ENCODE peak calls at places on chromosomes 6 and 20, in six cellular contexts. One of them, this sample, is unnamed. For H3K4me1, the result is how much of the 10 kb centered on the place peaks cover.

GRCh38 chr6:142680308-142680707 is 264.7 kb downstream of the HIVEP2 start:
- DNase-seq in adrenal gland: no peak
- DNase-seq in CD8-positive, alpha-beta T cell: no peak
- DNase-seq in psoas muscle: peak
- DNase-seq in sigmoid colon: no peak
- DNase-seq in heart left ventricle: no peak
- DNase-seq in this sample: no peak

GRCh38 chr6:32087574-32088486 is 21.3 kb downstream of the TNXB start:
- DNase-seq in adrenal gland: peak
- DNase-seq in CD8-positive, alpha-beta T cell: peak
- DNase-seq in psoas muscle: peak
- DNase-seq in sigmoid colon: peak
- DNase-seq in heart left ventricle: peak
- DNase-seq in this sample: peak

GRCh38 chr20:57222631-57222950 is 43.9 kb downstream of the BMP7 start:
- DNase-seq in adrenal gland: no peak
- DNase-seq in CD8-positive, alpha-beta T cell: no peak
- DNase-seq in psoas muscle: no peak
- DNase-seq in sigmoid colon: no peak
- DNase-seq in heart left ventricle: no peak
- DNase-seq in this sample: no peak

GRCh38 chr6:101626264-101626663 is 232.8 kb downstream of the GRIK2 start:
- DNase-seq in adrenal gland: peak
- DNase-seq in CD8-positive, alpha-beta T cell: no peak
- DNase-seq in psoas muscle: no peak
- DNase-seq in sigmoid colon: no peak
- DNase-seq in heart left ventricle: no peak
- DNase-seq in this sample: no peak

GRCh38 chr20:50049442-50050026 is 63.4 kb downstream of the UBE2V1 start:
- DNase-seq in adrenal gland: no peak
- DNase-seq in CD8-positive, alpha-beta T cell: no peak
- DNase-seq in psoas muscle: no peak
- DNase-seq in sigmoid colon: no peak
- DNase-seq in heart left ventricle: no peak
- DNase-seq in this sample: no peak

GRCh38 chr20:44309763-44310663 is 989 bp downstream of the FITM2 start:
- DNase-seq in adrenal gland: peak
- DNase-seq in CD8-positive, alpha-beta T cell: no peak
- DNase-seq in psoas muscle: peak
- DNase-seq in sigmoid colon: no peak
- DNase-seq in heart left ventricle: peak
- DNase-seq in this sample: peak

GRCh38 chr6:125076482-125076742 is 77.2 kb upstream of the TPD52L1 start:
- DNase-seq in adrenal gland: no peak
- DNase-seq in CD8-positive, alpha-beta T cell: no peak
- DNase-seq in psoas muscle: no peak
- DNase-seq in sigmoid colon: no peak
- DNase-seq in heart left ventricle: no peak
- DNase-seq in this sample: no peak

GRCh38 chr6:32819729-32820128 is 2.9 kb upstream of the HLA-DOB start:
- DNase-seq in adrenal gland: no peak
- DNase-seq in CD8-positive, alpha-beta T cell: no peak
- DNase-seq in psoas muscle: no peak
- DNase-seq in sigmoid colon: no peak
- DNase-seq in heart left ventricle: no peak
- DNase-seq in this sample: no peak

GRCh38 chr6:21523652-21524051 is 69.9 kb upstream of the SOX4 start:
- DNase-seq in adrenal gland: no peak
- DNase-seq in CD8-positive, alpha-beta T cell: no peak
- DNase-seq in psoas muscle: no peak
- DNase-seq in sigmoid colon: no peak
- DNase-seq in heart left ventricle: no peak
- DNase-seq in this sample: no peak

GRCh38 chr6:134195164-134195906 is 122.6 kb downstream of the SGK1 start:
- DNase-seq in adrenal gland: no peak
- DNase-seq in CD8-positive, alpha-beta T cell: no peak
- DNase-seq in psoas muscle: no peak
- DNase-seq in sigmoid colon: no peak
- DNase-seq in heart left ventricle: no peak
- DNase-seq in this sample: no peak

GRCh38 chr6:155091756-155092155 is 96.6 kb downstream of the TIAM2 start:
- DNase-seq in adrenal gland: no peak
- DNase-seq in CD8-positive, alpha-beta T cell: no peak
- DNase-seq in psoas muscle: no peak
- DNase-seq in sigmoid colon: no peak
- DNase-seq in heart left ventricle: no peak
- DNase-seq in this sample: no peak

GRCh38 chr6:163780993-163781392 is 366.5 kb downstream of the QKI start:
- DNase-seq in adrenal gland: no peak
- DNase-seq in CD8-positive, alpha-beta T cell: no peak
- DNase-seq in psoas muscle: peak
- DNase-seq in sigmoid colon: peak
- DNase-seq in heart left ventricle: peak
- DNase-seq in this sample: peak

GRCh38 chr20:23441850-23442313 is 2.4 kb downstream of the CSTL1 start:
- DNase-seq in adrenal gland: peak
- DNase-seq in CD8-positive, alpha-beta T cell: peak
- DNase-seq in psoas muscle: peak
- DNase-seq in sigmoid colon: peak
- DNase-seq in heart left ventricle: peak
- DNase-seq in this sample: peak

GRCh38 chr6:15791401-15792137 is 128.7 kb upstream of the DTNBP1 start:
- DNase-seq in adrenal gland: no peak
- DNase-seq in CD8-positive, alpha-beta T cell: no peak
- DNase-seq in psoas muscle: peak
- DNase-seq in sigmoid colon: no peak
- DNase-seq in heart left ventricle: no peak
- DNase-seq in this sample: no peak

GRCh38 chr6:18141805-18142590 is 12.9 kb downstream of the TPMT start:
- DNase-seq in adrenal gland: no peak
- DNase-seq in CD8-positive, alpha-beta T cell: no peak
- DNase-seq in psoas muscle: no peak
- DNase-seq in sigmoid colon: no peak
- DNase-seq in heart left ventricle: no peak
- DNase-seq in this sample: no peak

GRCh38 chr6:119308048-119308570 is 41.5 kb downstream of the MAN1A1 start:
- DNase-seq in adrenal gland: no peak
- DNase-seq in CD8-positive, alpha-beta T cell: no peak
- DNase-seq in psoas muscle: no peak
- DNase-seq in sigmoid colon: no peak
- DNase-seq in heart left ventricle: no peak
- DNase-seq in this sample: no peak

GRCh38 chr20:57672164-57672563 is 37.7 kb downstream of the PMEPA1 start:
- DNase-seq in adrenal gland: peak
- DNase-seq in CD8-positive, alpha-beta T cell: no peak
- DNase-seq in psoas muscle: peak
- DNase-seq in sigmoid colon: peak
- DNase-seq in heart left ventricle: peak
- DNase-seq in this sample: no peak

GRCh38 chr20:48923149-48923718 is 1.7 kb downstream of the ARFGEF2 start:
- DNase-seq in adrenal gland: no peak
- DNase-seq in CD8-positive, alpha-beta T cell: no peak
- DNase-seq in psoas muscle: no peak
- DNase-seq in sigmoid colon: no peak
- DNase-seq in heart left ventricle: no peak
- DNase-seq in this sample: no peak

GRCh38 chr20:48921168-48921882 is at the start of gene ARFGEF2:
- DNase-seq in adrenal gland: peak
- DNase-seq in CD8-positive, alpha-beta T cell: peak
- DNase-seq in psoas muscle: peak
- DNase-seq in sigmoid colon: peak
- DNase-seq in heart left ventricle: peak
- DNase-seq in this sample: peak

GRCh38 chr20:48919882-48920526 is 1.5 kb upstream of the ARFGEF2 start:
- DNase-seq in adrenal gland: peak
- DNase-seq in CD8-positive, alpha-beta T cell: no peak
- DNase-seq in psoas muscle: no peak
- DNase-seq in sigmoid colon: no peak
- DNase-seq in heart left ventricle: no peak
- DNase-seq in this sample: no peak

GRCh38 chr20:48920527-48921167 is 864 bp upstream of the ARFGEF2 start:
- DNase-seq in adrenal gland: peak
- DNase-seq in CD8-positive, alpha-beta T cell: no peak
- DNase-seq in psoas muscle: no peak
- DNase-seq in sigmoid colon: no peak
- DNase-seq in heart left ventricle: no peak
- DNase-seq in this sample: no peak

GRCh38 chr20:48921883-48922867 is 664 bp downstream of the ARFGEF2 start:
- DNase-seq in adrenal gland: peak
- DNase-seq in CD8-positive, alpha-beta T cell: no peak
- DNase-seq in psoas muscle: peak
- DNase-seq in sigmoid colon: no peak
- DNase-seq in heart left ventricle: peak
- DNase-seq in this sample: peak
- H3K4me1 ChIP-seq in adrenal gland: under half
- H3K4me1 ChIP-seq in CD8-positive, alpha-beta T cell: under half
- H3K4me1 ChIP-seq in psoas muscle: under half
- H3K4me1 ChIP-seq in sigmoid colon: under half
- H3K4me1 ChIP-seq in heart left ventricle: under half
- H3K4me1 ChIP-seq in this sample: under half

DNA sequence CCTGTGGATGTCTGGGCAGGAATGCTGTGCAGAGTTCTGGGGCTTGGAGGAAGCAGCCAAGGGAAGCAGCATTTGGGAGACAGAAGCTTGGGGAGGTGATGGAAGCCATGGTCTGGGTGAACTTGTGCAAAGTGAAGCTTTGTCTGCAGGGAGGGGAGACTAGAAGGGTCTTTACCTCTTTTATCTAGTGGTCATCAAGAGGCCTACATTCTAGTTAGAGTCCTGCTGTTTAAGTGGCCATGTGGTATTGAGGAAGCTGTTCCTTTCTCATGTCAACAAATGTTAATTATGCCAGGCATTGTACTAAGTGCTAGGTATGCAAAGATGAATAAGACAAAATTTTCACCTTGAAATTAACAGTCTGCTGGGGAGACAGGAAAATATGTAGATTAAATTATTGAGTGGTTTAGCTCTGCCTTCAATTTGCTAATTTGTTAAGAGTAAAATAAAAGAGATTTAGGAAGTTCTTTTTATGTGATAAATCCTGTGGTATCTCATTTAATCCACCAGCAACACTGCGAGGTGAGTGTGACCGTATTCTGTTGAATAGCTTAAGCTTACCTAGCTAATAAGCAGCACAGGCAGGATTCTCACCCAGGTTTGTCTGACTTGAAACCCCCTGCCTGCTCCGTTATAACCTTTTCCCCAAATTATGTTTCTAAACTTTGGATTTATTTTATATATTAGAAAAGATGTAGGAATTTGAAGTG is 43.1 kb downstream of the ARID1B start:
- DNase-seq in adrenal gland: no peak
- DNase-seq in CD8-positive, alpha-beta T cell: no peak
- DNase-seq in psoas muscle: no peak
- DNase-seq in sigmoid colon: no peak
- DNase-seq in heart left ventricle: no peak
- DNase-seq in this sample: no peak
- H3K4me1 ChIP-seq in adrenal gland: under half
- H3K4me1 ChIP-seq in CD8-positive, alpha-beta T cell: half or more
- H3K4me1 ChIP-seq in psoas muscle: half or more
- H3K4me1 ChIP-seq in sigmoid colon: half or more
- H3K4me1 ChIP-seq in heart left ventricle: half or more
- H3K4me1 ChIP-seq in this sample: half or more

GRCh38 chr20:588932-589672 is 21.0 kb downstream of the TCF15 start:
- DNase-seq in adrenal gland: no peak
- DNase-seq in CD8-positive, alpha-beta T cell: no peak
- DNase-seq in psoas muscle: no peak
- DNase-seq in sigmoid colon: peak
- DNase-seq in heart left ventricle: no peak
- DNase-seq in this sample: no peak

GRCh38 chr20:595330-596308 is 14.5 kb downstream of the TCF15 start:
- DNase-seq in adrenal gland: peak
- DNase-seq in CD8-positive, alpha-beta T cell: no peak
- DNase-seq in psoas muscle: peak
- DNase-seq in sigmoid colon: peak
- DNase-seq in heart left ventricle: peak
- DNase-seq in this sample: no peak

GRCh38 chr20:588476-588875 is 21.6 kb downstream of the TCF15 start:
- DNase-seq in adrenal gland: no peak
- DNase-seq in CD8-positive, alpha-beta T cell: no peak
- DNase-seq in psoas muscle: no peak
- DNase-seq in sigmoid colon: peak
- DNase-seq in heart left ventricle: no peak
- DNase-seq in this sample: no peak

GRCh38 chr20:591941-592340 is 18.2 kb downstream of the TCF15 start:
- DNase-seq in adrenal gland: no peak
- DNase-seq in CD8-positive, alpha-beta T cell: no peak
- DNase-seq in psoas muscle: no peak
- DNase-seq in sigmoid colon: no peak
- DNase-seq in heart left ventricle: no peak
- DNase-seq in this sample: no peak

GRCh38 chr20:592506-592905 is 17.6 kb downstream of the TCF15 start:
- DNase-seq in adrenal gland: no peak
- DNase-seq in CD8-positive, alpha-beta T cell: no peak
- DNase-seq in psoas muscle: no peak
- DNase-seq in sigmoid colon: peak
- DNase-seq in heart left ventricle: no peak
- DNase-seq in this sample: no peak
- H3K4me1 ChIP-seq in adrenal gland: under half
- H3K4me1 ChIP-seq in CD8-positive, alpha-beta T cell: under half
- H3K4me1 ChIP-seq in psoas muscle: under half
- H3K4me1 ChIP-seq in sigmoid colon: under half
- H3K4me1 ChIP-seq in heart left ventricle: under half
- H3K4me1 ChIP-seq in this sample: under half

GRCh38 chr20:48825551-48825885 is 2.3 kb downstream of the PREX1 start:
- DNase-seq in adrenal gland: no peak
- DNase-seq in CD8-positive, alpha-beta T cell: no peak
- DNase-seq in psoas muscle: no peak
- DNase-seq in sigmoid colon: no peak
- DNase-seq in heart left ventricle: no peak
- DNase-seq in this sample: no peak
- H3K4me1 ChIP-seq in adrenal gland: under half
- H3K4me1 ChIP-seq in CD8-positive, alpha-beta T cell: half or more
- H3K4me1 ChIP-seq in psoas muscle: under half
- H3K4me1 ChIP-seq in sigmoid colon: under half
- H3K4me1 ChIP-seq in heart left ventricle: under half
- H3K4me1 ChIP-seq in this sample: under half

GRCh38 chr6:3741477-3741871 is 10.0 kb downstream of the PXDC1 start:
- DNase-seq in adrenal gland: no peak
- DNase-seq in CD8-positive, alpha-beta T cell: no peak
- DNase-seq in psoas muscle: no peak
- DNase-seq in sigmoid colon: no peak
- DNase-seq in heart left ventricle: peak
- DNase-seq in this sample: no peak
- H3K4me1 ChIP-seq in adrenal gland: under half
- H3K4me1 ChIP-seq in CD8-positive, alpha-beta T cell: under half
- H3K4me1 ChIP-seq in psoas muscle: half or more
- H3K4me1 ChIP-seq in sigmoid colon: half or more
- H3K4me1 ChIP-seq in heart left ventricle: under half
- H3K4me1 ChIP-seq in this sample: under half

This sample was measured in gastrocnemius medialis.